ENCODE peak calls at places on chromosomes 16 and 17, in seven cellular contexts. Z, A, Q, Y, P, N and E are unnamed samples.

GRCh38 chr17:77420804-77421634 is 280.2 kb downstream of the SEC14L1 start:
- DNase-seq in A (peak), Z (no peak), N (no peak), P (peak), Q (peak), Y (peak), E (no peak)

GRCh38 chr17:63039899-63040602 is 74.0 kb downstream of the TANC2 start:
- DNase-seq in P (peak), Z (no peak), Y (peak), A (no peak), Q (no peak), N (no peak), E (no peak)

GRCh38 chr16:84548508-84548907 is 44.0 kb upstream of the MEAK7 start:
- DNase-seq in Z (no peak), N (no peak), P (no peak), A (no peak), Y (no peak), Q (no peak), E (no peak)

GRCh38 chr16:16045311-16045710 is 95.9 kb downstream of the ABCC1 start:
- DNase-seq in P (peak), Y (peak), A (no peak), Z (no peak), Q (no peak), N (no peak), E (no peak)

GRCh38 chr17:80441133-80441578 is 26.2 kb downstream of the ENDOV start:
- DNase-seq in Q (peak), Y (peak), N (no peak), Z (no peak), A (no peak), P (peak), E (peak)

GRCh38 chr17:77107506-77108433 is 33.0 kb upstream of the SEC14L1 start:
- DNase-seq in P (peak), N (no peak), A (no peak), Z (no peak), Q (no peak), Y (no peak), E (no peak)

GRCh38 chr17:17021194-17021863 is 20.9 kb upstream of the MPRIP start:
- DNase-seq in Y (no peak), N (peak), Z (peak), P (peak), A (no peak), Q (peak), E (no peak)

GRCh38 chr17:77285594-77286390 is 145.0 kb downstream of the SEC14L1 start:
- DNase-seq in P (peak), Q (no peak), Y (peak), N (peak), A (no peak), Z (peak), E (no peak)

GRCh38 chr17:65855245-65855644 is 293.8 kb upstream of the AXIN2 start:
- DNase-seq in Y (peak), A (no peak), P (peak), Z (no peak), Q (no peak), N (no peak), E (no peak)

GRCh38 chr17:3770471-3770870 is 30.5 kb downstream of the ITGAE start:
- DNase-seq in Z (no peak), Y (no peak), P (no peak), N (no peak), Q (no peak), A (no peak), E (no peak)

GRCh38 chr16:27179500-27180072 is 23.7 kb upstream of the KDM8 start:
- DNase-seq in P (peak), A (peak), N (peak), Z (peak), Q (peak), Y (no peak), E (peak)

GRCh38 chr16:27175888-27176287 is 27.4 kb upstream of the KDM8 start:
- DNase-seq in Z (no peak), Q (peak), A (no peak), P (no peak), N (no peak), Y (no peak), E (no peak)

GRCh38 chr16:27177031-27177774 is 26.1 kb upstream of the KDM8 start:
- DNase-seq in Z (no peak), P (peak), A (no peak), Q (no peak), Y (peak), N (no peak), E (no peak)

DNA sequence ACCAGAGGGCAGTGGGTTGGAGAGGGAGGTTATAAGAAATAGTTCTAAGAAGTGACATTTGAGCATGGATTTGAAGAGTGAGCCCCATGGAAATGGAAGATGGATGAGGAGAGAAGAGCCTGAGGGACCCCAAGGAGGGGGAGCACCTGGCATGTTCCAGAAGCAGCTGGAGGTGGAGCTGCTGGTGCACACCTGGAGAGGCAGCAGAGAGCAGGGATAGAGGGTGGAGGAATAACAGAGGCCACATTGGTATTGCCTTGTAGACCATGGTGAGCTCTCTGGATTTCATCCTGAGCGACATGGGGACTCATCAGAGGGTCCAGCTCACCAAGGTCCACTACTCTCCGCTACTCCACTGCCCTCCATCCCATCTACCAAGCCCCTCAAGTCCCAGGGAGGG is 22.3 kb upstream of the KDM8 start:
- DNase-seq in N (no peak), P (no peak), Z (no peak), Y (no peak), A (no peak), Q (no peak), E (no peak)
- TF ChIP-seq CTCF in N (no peak), P (no peak), Z (no peak), Y (no peak), A (no peak), Q (no peak), E (peak)

GRCh38 chr17:46163929-46164594 is 29.2 kb downstream of the KANSL1 start:
- DNase-seq in Q (no peak), Z (no peak), P (no peak), Y (no peak), A (no peak), N (no peak), E (no peak)

GRCh38 chr17:46169913-46170312 is 23.3 kb downstream of the KANSL1 start:
- DNase-seq in Z (no peak), Q (no peak), A (no peak), N (no peak), Y (no peak), P (no peak), E (no peak)

GRCh38 chr17:46167267-46167666 is 26.0 kb downstream of the KANSL1 start:
- DNase-seq in A (no peak), Q (no peak), P (no peak), N (no peak), Y (no peak), Z (no peak), E (no peak)

GRCh38 chr17:46167826-46168569 is 25.2 kb downstream of the KANSL1 start:
- DNase-seq in P (no peak), A (no peak), Z (no peak), N (no peak), Q (no peak), Y (no peak), E (no peak)

DNA sequence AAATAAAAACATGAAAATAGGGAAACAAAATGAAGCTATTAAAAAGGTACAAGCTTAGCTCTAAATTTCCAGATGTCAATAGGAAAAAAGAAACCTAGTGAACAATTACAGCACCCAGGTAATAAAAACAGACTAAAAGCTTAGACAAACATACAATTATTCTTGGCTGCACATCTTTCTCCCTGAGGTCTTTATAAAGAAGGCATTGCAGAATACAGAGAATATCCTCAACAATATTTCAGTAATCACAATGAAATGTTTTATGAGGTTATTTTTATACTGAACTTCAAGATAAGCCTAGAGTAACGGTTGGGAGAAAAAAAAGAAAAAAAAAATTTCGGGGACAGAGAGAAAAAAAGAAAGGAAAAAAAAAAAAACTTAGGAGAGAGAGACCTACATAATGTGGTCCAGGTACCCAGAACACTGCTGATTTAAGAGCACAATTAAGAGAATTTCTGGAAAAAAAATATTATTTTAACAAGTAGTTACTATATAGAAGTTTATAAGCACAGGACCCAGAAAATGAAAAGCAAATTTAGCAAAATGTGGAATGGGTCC is 26.5 kb downstream of the KANSL1 start:
- DNase-seq in Z (no peak), Q (no peak), N (no peak), Y (no peak), A (no peak), P (no peak), E (no peak)
- TF ChIP-seq CTCF in Z (no peak), Q (no peak), N (no peak), Y (no peak), A (no peak), P (no peak), E (no peak)

GRCh38 chr16:67258160-67258835 is 9.5 kb downstream of the SLC9A5 start:
- DNase-seq in Y (no peak), Z (no peak), P (no peak), N (no peak), A (no peak), Q (no peak), E (no peak)

GRCh38 chr16:67263201-67263600 is 14.4 kb downstream of the SLC9A5 start:
- DNase-seq in Z (no peak), N (no peak), Q (no peak), A (no peak), Y (no peak), P (no peak), E (no peak)

GRCh38 chr16:67259705-67260104 is 10.9 kb downstream of the SLC9A5 start:
- DNase-seq in Z (no peak), Q (no peak), A (no peak), Y (no peak), P (no peak), N (no peak), E (no peak)

GRCh38 chr16:67257486-67258159 is 8.8 kb downstream of the SLC9A5 start:
- DNase-seq in Q (no peak), A (no peak), Z (no peak), Y (no peak), P (no peak), N (no peak), E (no peak)

DNA sequence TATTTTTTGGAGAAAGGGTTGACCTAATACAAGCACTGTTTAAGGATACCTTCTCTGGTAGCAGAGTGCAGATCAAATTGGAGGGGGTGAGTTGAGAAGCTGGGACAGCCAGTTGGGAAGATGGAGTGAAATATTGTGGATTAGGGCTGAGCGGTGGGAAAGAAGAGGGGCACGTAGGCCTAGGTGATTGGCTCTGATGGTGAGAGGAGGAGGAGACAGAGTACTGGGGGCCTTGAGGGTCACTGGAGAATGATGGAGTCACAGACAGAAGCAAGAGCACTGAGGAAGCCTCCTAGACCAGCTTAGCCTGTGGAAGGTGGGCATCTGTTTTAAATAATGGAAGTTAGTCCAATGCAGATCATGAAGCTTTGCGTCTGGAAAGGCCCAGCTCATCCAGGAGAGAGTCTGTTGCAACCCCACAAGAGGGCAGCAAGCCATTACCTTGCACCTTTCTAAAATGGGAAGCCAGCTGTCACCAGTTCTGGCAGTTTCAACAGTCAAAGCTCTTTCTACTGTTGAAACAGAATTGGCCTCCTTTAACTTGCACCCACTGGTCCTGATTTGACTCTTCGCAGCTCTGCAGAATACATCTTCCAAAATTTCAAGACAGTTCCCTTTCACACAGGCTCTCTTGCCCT is 11.8 kb downstream of the SLC9A5 start:
- DNase-seq in Y (no peak), A (no peak), Q (no peak), P (peak), N (peak), Z (no peak), E (no peak)
- TF ChIP-seq CTCF in Y (peak), A (peak), Q (peak), P (peak), N (peak), Z (peak), E (peak)

DNA sequence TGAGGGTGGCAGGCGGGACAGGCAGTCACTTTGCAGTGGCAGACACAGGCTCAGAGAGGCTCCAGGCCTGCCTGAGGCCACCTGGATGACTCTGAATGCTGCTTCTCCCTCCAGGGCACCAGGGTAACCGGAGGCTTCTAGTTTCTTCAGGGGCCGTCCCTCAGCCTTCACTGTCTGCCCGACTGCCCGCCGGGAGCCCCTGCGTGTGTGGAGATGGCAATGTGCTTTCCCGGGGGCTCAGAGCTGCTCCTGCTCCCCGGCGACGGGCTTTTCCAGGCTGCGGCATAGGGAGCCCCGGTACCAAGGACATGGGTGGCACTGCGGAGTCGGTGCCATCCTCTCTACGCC is 51.5 kb downstream of the CBFA2T3 start:
- DNase-seq in Q (no peak), A (no peak), Y (no peak), P (no peak), Z (no peak), N (no peak), E (no peak)
- TF ChIP-seq CTCF in Q (no peak), A (no peak), Y (no peak), P (no peak), Z (no peak), N (no peak), E (no peak)

DNA sequence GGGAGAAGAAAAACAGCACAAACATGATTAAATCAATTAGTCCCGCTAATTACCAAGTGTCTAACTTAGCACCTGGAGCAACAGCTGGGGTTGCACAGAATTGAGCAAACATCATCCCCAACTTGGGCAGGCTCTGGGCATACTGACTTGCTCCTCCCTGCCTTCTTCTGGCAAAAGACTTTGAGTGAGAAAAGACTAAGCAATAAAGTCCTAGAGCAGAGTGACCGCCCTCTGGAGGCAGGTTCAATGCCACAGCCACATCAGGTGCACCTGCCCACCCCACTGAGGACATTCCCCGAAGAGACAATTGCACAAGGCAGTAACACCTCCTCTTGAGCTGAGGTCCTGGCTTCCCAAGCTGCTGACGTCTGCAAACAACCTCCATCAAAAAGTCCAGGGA is 358.3 kb downstream of the SOX9 start:
- DNase-seq in N (no peak), Y (no peak), P (no peak), Z (no peak), Q (no peak), A (no peak), E (no peak)
- TF ChIP-seq CTCF in N (no peak), Y (no peak), P (no peak), Z (no peak), Q (no peak), A (no peak), E (peak)

DNA sequence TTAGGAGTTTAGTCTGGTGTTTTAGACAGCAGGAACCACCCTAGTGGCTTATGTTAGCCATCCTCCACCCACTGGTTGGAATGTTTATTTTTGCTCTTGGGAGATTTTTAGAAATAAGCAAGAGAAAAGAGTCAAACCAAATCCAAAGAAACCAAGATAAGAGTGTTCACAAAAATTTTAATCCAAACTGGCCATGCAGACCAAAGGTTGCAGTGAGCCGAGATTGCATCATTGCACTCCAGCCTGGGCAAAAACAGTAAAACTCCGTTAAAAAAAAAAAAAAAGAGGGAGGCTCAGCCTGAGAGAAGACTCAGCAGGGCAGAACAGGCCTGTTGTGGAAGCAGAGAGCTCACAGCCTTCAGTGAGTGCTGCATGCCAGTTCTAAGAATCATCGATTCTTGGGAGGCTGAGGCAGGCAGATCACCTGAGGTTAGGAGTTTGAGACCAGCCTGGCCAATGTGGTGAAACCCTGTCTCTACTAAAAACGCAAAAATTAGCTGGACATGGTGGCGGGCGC is 12.2 kb upstream of the C16orf54 start:
- DNase-seq in P (peak), Z (no peak), Q (no peak), A (no peak), Y (no peak), N (no peak), E (no peak)
- TF ChIP-seq CTCF in P (no peak), Z (no peak), Q (no peak), A (no peak), Y (no peak), N (no peak), E (peak)

GRCh38 chr17:50117202-50118040 is 12.5 kb downstream of the SAMD14 start:
- DNase-seq in Y (peak), A (peak), P (peak), Z (peak), Q (peak), N (peak), E (peak)
- TF ChIP-seq CTCF in Y (peak), A (peak), P (peak), Z (peak), Q (peak), N (peak), E (peak)

DNA sequence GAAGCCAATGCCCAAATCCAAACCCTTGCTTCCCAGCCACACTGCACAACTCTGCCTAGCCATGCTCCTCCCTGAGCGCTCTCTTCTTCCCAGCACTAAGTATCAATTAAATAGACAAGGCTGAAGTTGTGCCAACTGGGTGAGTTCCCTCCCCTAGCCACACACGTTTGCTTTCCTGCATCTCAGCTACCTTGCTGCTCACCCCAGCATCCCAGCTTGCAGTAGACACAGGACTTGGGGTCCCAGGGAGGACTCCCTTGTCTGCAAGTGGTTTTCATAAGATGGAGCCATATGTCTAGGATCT is 4.9 kb downstream of the CCDC182 start:
- DNase-seq in N (no peak), Y (no peak), P (no peak), Q (no peak), Z (no peak), A (no peak), E (no peak)
- TF ChIP-seq CTCF in N (no peak), Y (no peak), P (no peak), Q (peak), Z (no peak), A (no peak), E (no peak)

DNA sequence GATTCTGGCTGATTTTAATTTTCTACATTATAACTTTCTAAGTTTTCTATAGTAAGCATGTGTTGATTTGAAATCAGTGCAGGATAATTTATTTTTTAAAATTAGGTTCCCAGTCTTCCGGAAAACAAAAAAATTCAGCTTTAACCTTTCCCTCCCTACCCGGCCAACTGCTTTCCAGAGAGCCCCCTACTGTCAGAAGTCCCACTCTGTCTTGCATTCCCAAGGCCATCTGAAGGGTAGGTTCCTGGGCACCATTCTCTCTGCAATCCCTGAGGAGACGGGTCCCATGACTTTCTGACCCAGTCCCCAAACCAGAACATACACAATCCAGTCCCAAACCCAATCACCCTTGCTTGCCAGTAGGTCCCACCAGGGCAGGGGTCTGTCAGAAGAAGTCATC is 200.3 kb downstream of the CYLD start:
- DNase-seq in N (no peak), Q (no peak), Y (no peak), P (no peak), A (no peak), Z (no peak), E (no peak)
- TF ChIP-seq CTCF in N (no peak), Q (no peak), Y (no peak), P (no peak), A (no peak), Z (no peak), E (no peak)